ENCODE peak calls at places on chromosomes 13 and 19, in four cellular contexts. Z is neural progenitor cell, B is DND-41, V is GM23338. R is an unnamed sample.

GRCh38 chr13:48158290-48158689 is 63.4 kb upstream of the MED4 start:
- DNase-seq in B (peak), V (no peak), Z (no peak), R (no peak)

GRCh38 chr13:23790591-23791170 is 98.5 kb downstream of the MIPEP start:
- DNase-seq in Z (no peak), V (no peak), B (no peak), R (peak)

GRCh38 chr19:52270266-52270885 is 989 bp downstream of the ZNF766 start:
- DNase-seq in V (peak), Z (peak), B (peak), R (peak)

GRCh38 chr13:89212186-89212585 is 1541.0 kb downstream of the SLITRK5 start:
- DNase-seq in Z (no peak), B (no peak), V (no peak), R (no peak)

GRCh38 chr13:20713014-20713376 is 9.5 kb downstream of the IL17D start:
- DNase-seq in B (no peak), Z (peak), V (peak), R (no peak)

GRCh38 chr19:43618921-43619261 is 538 bp downstream of the ZNF428 start:
- DNase-seq in V (no peak), B (peak), Z (no peak), R (peak)

GRCh38 chr19:5170329-5170745 is 170.3 kb downstream of the PTPRS start:
- DNase-seq in V (peak), B (peak), Z (no peak), R (no peak)

GRCh38 chr19:18093439-18094161 is 4.0 kb upstream of the MAST3 start:
- DNase-seq in B (no peak), V (peak), Z (no peak), R (peak)

GRCh38 chr19:7894612-7895309 is 6.5 kb downstream of the LRRC8E start:
- DNase-seq in B (no peak), Z (no peak), V (peak), R (peak)

GRCh38 chr13:98922306-98922705 is 55.6 kb downstream of the DOCK9 start:
- DNase-seq in V (no peak), Z (no peak), B (no peak), R (no peak)

GRCh38 chr19:50646074-50646807 is 3.0 kb upstream of the C19orf81 start:
- DNase-seq in Z (no peak), B (no peak), V (no peak), R (peak)

GRCh38 chr19:38721977-38722773 is 22.1 kb downstream of the CAPN12 start:
- DNase-seq in V (no peak), Z (peak), B (no peak), R (no peak)

GRCh38 chr19:43675269-43675879 is 5.4 kb upstream of the PLAUR start:
- DNase-seq in Z (no peak), V (peak), B (no peak), R (no peak)

GRCh38 chr19:11578342-11579142 is 1.1 kb upstream of the ACP5 start:
- DNase-seq in B (no peak), V (peak), Z (peak), R (peak)

GRCh38 chr19:35518313-35518712 is 4.9 kb upstream of the DMKN start:
- DNase-seq in V (no peak), Z (no peak), B (no peak), R (peak)

GRCh38 chr19:13537454-13537853 is 31.2 kb upstream of the CACNA1A start:
- DNase-seq in V (peak), B (peak), Z (peak), R (no peak)

GRCh38 chr19:3618144-3618810 is 8.3 kb downstream of the CACTIN start:
- DNase-seq in Z (peak), V (peak), B (peak), R (peak)

GRCh38 chr19:19004144-19004543 is 29.2 kb downstream of the SUGP2 start:
- DNase-seq in Z (no peak), B (no peak), V (no peak), R (no peak)

GRCh38 chr13:30818323-30818960 is 83.1 kb downstream of the ALOX5AP start:
- DNase-seq in B (no peak), V (no peak), Z (no peak), R (peak)

GRCh38 chr13:35836476-35836875 is 294.7 kb downstream of the DCLK1 start:
- DNase-seq in V (no peak), B (no peak), Z (no peak), R (no peak)

GRCh38 chr19:4374451-4375163 is 25.7 kb downstream of the SH3GL1 start:
- DNase-seq in V (no peak), B (no peak), Z (no peak), R (peak)

GRCh38 chr13:97043302-97043701 is 49.0 kb upstream of the OXGR1 start:
- DNase-seq in B (no peak), V (no peak), Z (no peak), R (peak)

GRCh38 chr13:25756916-25757315 is 294.9 kb downstream of the SHISA2 start:
- DNase-seq in V (peak), B (no peak), Z (peak), R (no peak)

GRCh38 chr13:38415233-38415632 is 65.6 kb downstream of the UFM1 start:
- DNase-seq in Z (no peak), B (no peak), V (no peak), R (no peak)

GRCh38 chr13:109500146-109500773 is 286.1 kb downstream of the IRS2 start:
- DNase-seq in B (no peak), Z (peak), V (peak), R (peak)

GRCh38 chr13:97344250-97345175 is 89.5 kb upstream of the RAP2A start:
- DNase-seq in V (peak), Z (peak), B (peak), R (peak)

DNA sequence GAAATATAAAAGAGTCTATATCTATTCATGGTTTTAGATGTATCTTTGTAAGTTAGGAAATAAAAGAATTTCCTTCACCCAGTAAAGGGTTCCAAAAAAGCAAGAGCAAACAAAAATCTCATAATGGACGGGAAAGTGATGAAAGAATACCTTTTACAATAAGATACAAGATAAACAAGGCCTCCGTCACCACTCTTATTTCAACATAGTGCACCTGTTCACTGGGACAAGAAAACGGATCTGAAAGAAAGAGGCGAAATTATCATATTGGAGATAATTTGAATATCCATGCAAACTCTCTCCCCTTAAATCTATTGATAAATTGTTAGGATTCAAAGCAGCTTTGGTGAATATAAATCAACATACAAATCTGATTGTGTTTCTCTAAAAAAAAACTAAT is 877 bp upstream of the NLRP11 start:
- DNase-seq in Z (no peak), B (no peak), V (no peak), R (peak)
- H2AFZ ChIP-seq in Z (no peak), B (no peak), V (no peak), R (no peak)

DNA sequence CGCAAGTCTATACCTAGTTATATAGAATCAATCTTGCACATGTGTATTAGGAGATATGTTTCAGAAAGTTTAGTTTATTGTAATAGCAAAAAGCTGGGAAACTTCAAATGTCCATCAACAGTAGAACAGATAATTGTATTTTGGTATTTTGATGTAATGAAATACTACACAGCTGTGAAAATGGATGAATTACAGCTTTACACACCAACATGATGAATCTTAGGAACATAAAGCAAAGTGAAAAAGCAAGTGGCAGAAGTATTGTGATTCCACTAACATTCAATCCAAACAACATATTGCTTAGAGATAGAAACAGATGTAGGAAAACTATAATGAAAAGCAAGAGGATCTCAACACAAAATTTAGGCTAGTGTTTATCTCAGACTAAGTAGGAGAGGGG is 72.5 kb downstream of the RUBCNL start:
- DNase-seq in V (no peak), B (no peak), Z (no peak), R (no peak)
- H2AFZ ChIP-seq in V (no peak), B (no peak), Z (no peak), R (no peak)

GRCh38 chr19:55080121-55080914 is 4.6 kb downstream of the EPS8L1 start:
- DNase-seq in V (peak), B (peak), Z (peak), R (peak)
- H2AFZ ChIP-seq in V (peak), B (no peak), Z (peak), R (no peak)

DNA sequence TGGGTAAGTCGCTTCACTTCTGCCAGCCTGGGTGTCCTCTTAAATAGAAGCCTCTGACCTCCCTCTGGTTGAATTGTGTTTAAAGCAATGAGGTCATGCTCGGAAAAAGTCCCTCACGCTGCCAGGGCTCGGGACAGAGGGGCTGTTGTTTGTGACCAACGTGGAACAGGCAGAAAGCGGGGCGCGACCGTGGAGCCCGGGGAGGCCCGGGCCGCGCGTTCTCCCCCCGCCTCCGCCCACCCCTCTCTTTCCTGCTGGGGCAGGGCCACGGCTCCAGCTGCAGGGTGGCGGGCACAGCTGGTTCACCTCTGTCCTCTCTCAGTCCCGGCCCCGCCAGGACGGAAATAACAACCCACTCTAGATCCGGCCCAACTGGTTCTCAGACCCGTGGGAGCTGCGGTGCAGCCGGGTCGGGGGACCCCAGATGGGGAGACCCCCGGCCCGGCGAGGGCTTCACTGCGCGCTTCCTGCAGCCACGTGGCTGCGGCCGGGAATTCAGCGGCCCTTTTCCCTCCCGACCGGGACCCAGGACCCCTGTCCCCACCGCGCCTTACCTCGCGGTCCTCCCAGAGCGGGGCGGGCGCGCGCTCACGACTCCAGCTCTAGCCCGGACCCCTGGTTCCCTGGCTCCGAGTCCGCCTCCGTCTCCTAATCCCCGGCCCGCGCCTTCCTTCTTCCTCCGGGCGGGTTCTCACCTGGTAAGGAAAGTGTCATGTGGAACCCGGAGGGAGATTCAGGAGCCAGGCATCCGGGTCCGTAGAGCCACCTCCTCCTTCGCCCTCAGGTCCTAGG is 1.9 kb downstream of the CDC42EP5 start:
- DNase-seq in V (peak), B (no peak), Z (peak), R (peak)
- H2AFZ ChIP-seq in V (peak), B (no peak), Z (peak), R (peak)

DNA sequence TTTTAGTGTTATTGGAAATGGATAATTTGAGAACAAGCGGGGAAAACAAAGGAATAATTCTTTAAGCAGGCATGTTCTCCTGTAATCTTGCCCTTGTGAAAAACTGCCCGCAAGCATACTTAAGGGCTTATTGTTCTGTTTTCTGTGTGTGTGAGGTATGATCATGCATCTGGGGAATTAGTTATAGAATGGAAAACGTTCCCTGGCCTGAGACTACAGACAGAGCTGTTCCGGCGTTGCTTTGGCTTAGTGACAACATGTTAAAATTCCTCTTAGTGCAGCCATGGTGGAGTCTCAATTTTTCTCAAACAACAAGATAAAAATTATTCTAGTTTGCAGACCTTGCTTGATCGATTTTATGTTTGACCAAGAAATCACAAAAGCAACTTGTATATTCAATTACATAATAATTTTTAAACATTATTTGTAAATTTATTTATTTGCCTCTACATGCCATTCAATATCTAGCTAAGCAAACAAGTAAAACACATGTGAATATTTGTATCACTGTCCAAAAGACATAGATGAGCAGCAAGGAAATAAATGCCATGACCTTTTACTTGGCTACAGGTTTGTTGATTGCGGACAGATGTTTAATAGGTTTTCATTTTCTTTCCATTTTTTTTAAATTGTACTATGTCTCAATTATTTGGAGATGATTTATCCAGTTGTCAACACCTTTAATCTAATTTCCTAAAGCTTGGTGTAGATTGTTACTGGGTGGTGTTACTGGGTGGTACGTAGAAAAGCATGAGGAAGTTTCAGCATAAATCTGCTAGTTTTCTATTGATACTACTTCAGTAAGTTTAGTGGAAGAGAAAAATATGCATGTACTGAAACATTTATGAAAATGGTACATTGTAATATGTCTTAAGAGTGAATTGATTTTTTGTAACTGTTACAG is 560.4 kb upstream of the SPRY2 start:
- DNase-seq in Z (no peak), V (no peak), B (no peak), R (no peak)
- H2AFZ ChIP-seq in Z (peak), V (peak), B (no peak), R (no peak)

DNA sequence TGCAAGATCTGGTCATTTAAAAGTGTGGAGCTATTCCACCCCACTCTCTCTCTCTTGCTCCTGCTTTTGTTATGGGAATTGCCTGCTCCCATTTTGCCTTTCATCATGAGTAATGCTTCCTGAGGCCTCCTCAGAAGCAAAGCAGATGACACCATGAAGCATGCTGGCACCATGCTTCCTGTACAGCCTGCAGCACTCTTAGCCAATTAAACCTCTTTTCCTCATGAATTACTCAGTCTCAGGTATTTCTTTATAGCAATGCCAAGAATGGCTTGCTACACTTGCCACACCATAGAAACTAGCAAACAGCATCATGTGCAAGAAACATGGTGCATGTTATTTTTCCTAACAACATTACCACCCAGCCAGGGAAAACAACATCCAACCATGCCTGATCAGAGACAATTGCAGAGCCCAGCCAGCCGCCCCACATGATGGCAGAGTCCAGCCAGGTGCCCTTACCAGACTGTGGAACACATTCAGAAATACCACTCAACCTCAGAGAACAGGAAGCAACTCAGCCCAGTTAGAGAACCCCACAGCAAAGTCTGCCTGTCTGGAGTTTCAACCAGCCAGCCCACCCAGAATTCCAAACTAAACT is 36.9 kb downstream of the SYDE1 start:
- DNase-seq in V (no peak), Z (no peak), B (no peak), R (no peak)
- H2AFZ ChIP-seq in V (peak), Z (no peak), B (no peak), R (no peak)

DNA sequence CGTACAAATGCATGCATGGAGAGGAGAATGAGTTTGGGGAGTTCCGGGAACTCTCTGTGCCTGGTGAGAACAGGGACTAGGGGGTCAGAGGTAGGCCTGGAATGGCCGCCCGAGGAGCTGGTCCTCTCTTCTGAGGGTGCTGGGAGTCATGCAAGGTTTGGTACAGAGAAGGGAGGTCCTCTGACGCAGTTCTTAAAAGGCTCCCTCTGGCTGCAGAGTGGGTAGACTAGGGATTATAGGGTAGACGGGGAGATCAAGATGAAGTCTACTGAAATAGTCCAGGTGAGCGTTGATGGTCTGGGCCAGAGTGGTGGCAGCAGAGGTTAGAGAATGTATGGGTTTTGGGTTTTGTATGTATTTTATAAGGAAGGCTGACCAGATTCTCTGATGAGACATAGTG is 796 bp downstream of the ZNF304 start:
- DNase-seq in V (peak), B (no peak), Z (peak), R (no peak)
- H2AFZ ChIP-seq in V (peak), B (peak), Z (no peak), R (peak)

GRCh38 chr19:2235026-2235395 is 1.1 kb downstream of the PLEKHJ1 start:
- DNase-seq in Z (no peak), B (no peak), V (no peak), R (no peak)
- H2AFZ ChIP-seq in Z (no peak), B (peak), V (no peak), R (no peak)

GRCh38 chr13:106597190-106597589 is 29.3 kb upstream of the ARGLU1 start:
- DNase-seq in Z (no peak), B (no peak), V (no peak), R (peak)

GRCh38 chr13:106594986-106595385 is 27.0 kb upstream of the ARGLU1 start:
- DNase-seq in B (no peak), Z (no peak), V (no peak), R (no peak)

GRCh38 chr13:106595623-106596022 is 27.7 kb upstream of the ARGLU1 start:
- DNase-seq in Z (no peak), B (no peak), V (no peak), R (no peak)

GRCh38 chr13:106597759-106598395 is 29.9 kb upstream of the ARGLU1 start:
- DNase-seq in B (no peak), V (no peak), Z (no peak), R (no peak)

DNA sequence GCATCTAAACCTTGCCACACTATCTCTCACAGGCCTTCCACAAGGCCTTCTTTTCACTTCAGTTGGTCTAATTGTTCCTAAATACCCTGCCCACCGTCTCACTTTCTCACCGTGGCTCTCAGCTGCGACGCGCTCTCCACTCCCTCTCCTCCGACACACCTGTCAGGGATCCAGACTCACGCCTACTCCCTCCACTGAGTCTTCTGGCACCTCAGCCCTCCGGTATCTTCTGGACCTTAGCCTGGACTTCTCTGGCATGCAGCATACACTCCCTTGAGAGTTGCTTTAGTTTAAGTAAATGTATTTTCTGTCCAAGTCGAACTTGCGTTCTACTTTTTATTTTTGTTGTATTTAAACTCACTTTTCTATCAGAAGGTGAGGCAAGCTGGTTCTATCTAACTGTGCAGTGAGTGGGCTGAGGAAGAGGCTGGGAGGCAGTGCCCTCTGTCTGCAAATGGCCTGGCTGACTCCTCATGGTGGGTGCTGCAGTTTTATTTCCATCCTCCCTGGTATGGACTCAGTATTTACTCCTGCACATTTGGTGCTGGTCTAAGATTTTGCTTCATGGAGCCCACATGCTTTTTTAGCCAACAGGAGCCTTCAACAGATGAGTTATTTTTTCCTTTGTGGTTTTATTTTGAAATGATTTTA is 28.5 kb upstream of the ARGLU1 start:
- DNase-seq in V (no peak), Z (no peak), B (no peak), R (no peak)
- H2AFZ ChIP-seq in V (no peak), Z (no peak), B (no peak), R (no peak)